ENCODE peak calls at places on chromosomes 7 and 10, in nine cellular contexts. One of them, this sample, is unnamed.

GRCh38 chr7:104207348-104207730 is 474 bp downstream of the ORC5 start:
- DNase-seq in globus pallidus: no peak
- DNase-seq in Right ventricle myocardium superior: no peak
- DNase-seq in NCI-H2081: no peak
- DNase-seq in RWPE1: peak
- DNase-seq in brain pericyte: no peak
- DNase-seq in stimulated activated CD4-positive, alpha-beta T cell treated with anti-CD3 and anti-CD28 coated beads, Interleukin-1b, Interleukin-23, amount 100 ng/mL, for 4 hours: peak
- DNase-seq in retinal pigment epithelial cell: no peak
- DNase-seq in stimulated activated naive CD4-positive, alpha-beta T cell: no peak
- DNase-seq in this sample: no peak

GRCh38 chr10:11546581-11546980 is 64.9 kb downstream of the USP6NL start:
- DNase-seq in globus pallidus: no peak
- DNase-seq in Right ventricle myocardium superior: no peak
- DNase-seq in NCI-H2081: no peak
- DNase-seq in RWPE1: no peak
- DNase-seq in brain pericyte: no peak
- DNase-seq in stimulated activated CD4-positive, alpha-beta T cell treated with anti-CD3 and anti-CD28 coated beads, Interleukin-1b, Interleukin-23, amount 100 ng/mL, for 4 hours: no peak
- DNase-seq in retinal pigment epithelial cell: no peak
- DNase-seq in stimulated activated naive CD4-positive, alpha-beta T cell: no peak
- DNase-seq in this sample: no peak

GRCh38 chr10:118504044-118504944 is 91.2 kb downstream of the PRLHR start:
- DNase-seq in globus pallidus: no peak
- DNase-seq in Right ventricle myocardium superior: no peak
- DNase-seq in NCI-H2081: no peak
- DNase-seq in RWPE1: peak
- DNase-seq in brain pericyte: no peak
- DNase-seq in stimulated activated CD4-positive, alpha-beta T cell treated with anti-CD3 and anti-CD28 coated beads, Interleukin-1b, Interleukin-23, amount 100 ng/mL, for 4 hours: no peak
- DNase-seq in retinal pigment epithelial cell: no peak
- DNase-seq in stimulated activated naive CD4-positive, alpha-beta T cell: no peak
- DNase-seq in this sample: no peak

GRCh38 chr10:26357203-26357602 is 80.9 kb upstream of the APBB1IP start:
- DNase-seq in globus pallidus: no peak
- DNase-seq in Right ventricle myocardium superior: no peak
- DNase-seq in NCI-H2081: no peak
- DNase-seq in RWPE1: no peak
- DNase-seq in brain pericyte: no peak
- DNase-seq in stimulated activated CD4-positive, alpha-beta T cell treated with anti-CD3 and anti-CD28 coated beads, Interleukin-1b, Interleukin-23, amount 100 ng/mL, for 4 hours: no peak
- DNase-seq in retinal pigment epithelial cell: no peak
- DNase-seq in stimulated activated naive CD4-positive, alpha-beta T cell: no peak
- DNase-seq in this sample: no peak

GRCh38 chr10:130227883-130228282 is 91.7 kb downstream of the GLRX3 start:
- DNase-seq in globus pallidus: no peak
- DNase-seq in Right ventricle myocardium superior: no peak
- DNase-seq in NCI-H2081: no peak
- DNase-seq in RWPE1: no peak
- DNase-seq in brain pericyte: no peak
- DNase-seq in stimulated activated CD4-positive, alpha-beta T cell treated with anti-CD3 and anti-CD28 coated beads, Interleukin-1b, Interleukin-23, amount 100 ng/mL, for 4 hours: no peak
- DNase-seq in retinal pigment epithelial cell: no peak
- DNase-seq in stimulated activated naive CD4-positive, alpha-beta T cell: no peak
- DNase-seq in this sample: no peak

GRCh38 chr7:94431620-94432295 is 37.1 kb downstream of the COL1A2 start:
- DNase-seq in globus pallidus: no peak
- DNase-seq in Right ventricle myocardium superior: no peak
- DNase-seq in NCI-H2081: no peak
- DNase-seq in RWPE1: no peak
- DNase-seq in brain pericyte: no peak
- DNase-seq in stimulated activated CD4-positive, alpha-beta T cell treated with anti-CD3 and anti-CD28 coated beads, Interleukin-1b, Interleukin-23, amount 100 ng/mL, for 4 hours: no peak
- DNase-seq in retinal pigment epithelial cell: no peak
- DNase-seq in stimulated activated naive CD4-positive, alpha-beta T cell: no peak
- DNase-seq in this sample: no peak

GRCh38 chr10:101018118-101018599 is 12.8 kb downstream of the PDZD7 start:
- DNase-seq in globus pallidus: no peak
- DNase-seq in Right ventricle myocardium superior: no peak
- DNase-seq in NCI-H2081: no peak
- DNase-seq in RWPE1: no peak
- DNase-seq in brain pericyte: no peak
- DNase-seq in stimulated activated CD4-positive, alpha-beta T cell treated with anti-CD3 and anti-CD28 coated beads, Interleukin-1b, Interleukin-23, amount 100 ng/mL, for 4 hours: no peak
- DNase-seq in retinal pigment epithelial cell: no peak
- DNase-seq in stimulated activated naive CD4-positive, alpha-beta T cell: no peak
- DNase-seq in this sample: no peak

GRCh38 chr7:18345641-18346234 is 149.8 kb upstream of the HDAC9 start:
- DNase-seq in globus pallidus: peak
- DNase-seq in Right ventricle myocardium superior: no peak
- DNase-seq in NCI-H2081: peak
- DNase-seq in RWPE1: peak
- DNase-seq in brain pericyte: no peak
- DNase-seq in stimulated activated CD4-positive, alpha-beta T cell treated with anti-CD3 and anti-CD28 coated beads, Interleukin-1b, Interleukin-23, amount 100 ng/mL, for 4 hours: no peak
- DNase-seq in retinal pigment epithelial cell: no peak
- DNase-seq in stimulated activated naive CD4-positive, alpha-beta T cell: peak
- DNase-seq in this sample: no peak

GRCh38 chr10:127715782-127716378 is 21.1 kb upstream of the FOXI2 start:
- DNase-seq in globus pallidus: peak
- DNase-seq in Right ventricle myocardium superior: no peak
- DNase-seq in NCI-H2081: no peak
- DNase-seq in RWPE1: peak
- DNase-seq in brain pericyte: no peak
- DNase-seq in stimulated activated CD4-positive, alpha-beta T cell treated with anti-CD3 and anti-CD28 coated beads, Interleukin-1b, Interleukin-23, amount 100 ng/mL, for 4 hours: no peak
- DNase-seq in retinal pigment epithelial cell: no peak
- DNase-seq in stimulated activated naive CD4-positive, alpha-beta T cell: peak
- DNase-seq in this sample: no peak

GRCh38 chr10:22271786-22272185 is 44.4 kb upstream of the COMMD3 start:
- DNase-seq in globus pallidus: no peak
- DNase-seq in Right ventricle myocardium superior: no peak
- DNase-seq in NCI-H2081: no peak
- DNase-seq in RWPE1: no peak
- DNase-seq in brain pericyte: no peak
- DNase-seq in stimulated activated CD4-positive, alpha-beta T cell treated with anti-CD3 and anti-CD28 coated beads, Interleukin-1b, Interleukin-23, amount 100 ng/mL, for 4 hours: no peak
- DNase-seq in retinal pigment epithelial cell: no peak
- DNase-seq in stimulated activated naive CD4-positive, alpha-beta T cell: no peak
- DNase-seq in this sample: no peak

GRCh38 chr7:29652611-29653010 is 89.0 kb downstream of the PRR15 start:
- DNase-seq in globus pallidus: no peak
- DNase-seq in Right ventricle myocardium superior: no peak
- DNase-seq in NCI-H2081: no peak
- DNase-seq in RWPE1: no peak
- DNase-seq in brain pericyte: no peak
- DNase-seq in stimulated activated CD4-positive, alpha-beta T cell treated with anti-CD3 and anti-CD28 coated beads, Interleukin-1b, Interleukin-23, amount 100 ng/mL, for 4 hours: no peak
- DNase-seq in retinal pigment epithelial cell: no peak
- DNase-seq in stimulated activated naive CD4-positive, alpha-beta T cell: no peak
- DNase-seq in this sample: no peak

GRCh38 chr10:21173964-21174669 is 277.0 kb upstream of the NEBL start:
- DNase-seq in globus pallidus: no peak
- DNase-seq in Right ventricle myocardium superior: peak
- DNase-seq in NCI-H2081: peak
- DNase-seq in RWPE1: peak
- DNase-seq in brain pericyte: no peak
- DNase-seq in stimulated activated CD4-positive, alpha-beta T cell treated with anti-CD3 and anti-CD28 coated beads, Interleukin-1b, Interleukin-23, amount 100 ng/mL, for 4 hours: peak
- DNase-seq in retinal pigment epithelial cell: no peak
- DNase-seq in stimulated activated naive CD4-positive, alpha-beta T cell: no peak
- DNase-seq in this sample: peak

GRCh38 chr10:11639861-11640764 is 28.7 kb upstream of the USP6NL start:
- DNase-seq in globus pallidus: no peak
- DNase-seq in Right ventricle myocardium superior: no peak
- DNase-seq in NCI-H2081: no peak
- DNase-seq in RWPE1: no peak
- DNase-seq in brain pericyte: no peak
- DNase-seq in stimulated activated CD4-positive, alpha-beta T cell treated with anti-CD3 and anti-CD28 coated beads, Interleukin-1b, Interleukin-23, amount 100 ng/mL, for 4 hours: no peak
- DNase-seq in retinal pigment epithelial cell: peak
- DNase-seq in stimulated activated naive CD4-positive, alpha-beta T cell: no peak
- DNase-seq in this sample: no peak

GRCh38 chr7:84058311-84059076 is 136.1 kb downstream of the SEMA3A start:
- DNase-seq in globus pallidus: no peak
- DNase-seq in Right ventricle myocardium superior: no peak
- DNase-seq in NCI-H2081: no peak
- DNase-seq in RWPE1: peak
- DNase-seq in brain pericyte: no peak
- DNase-seq in stimulated activated CD4-positive, alpha-beta T cell treated with anti-CD3 and anti-CD28 coated beads, Interleukin-1b, Interleukin-23, amount 100 ng/mL, for 4 hours: no peak
- DNase-seq in retinal pigment epithelial cell: no peak
- DNase-seq in stimulated activated naive CD4-positive, alpha-beta T cell: no peak
- DNase-seq in this sample: no peak

GRCh38 chr7:108149119-108149518 is 19.0 kb upstream of the LAMB4 start:
- DNase-seq in globus pallidus: no peak
- DNase-seq in Right ventricle myocardium superior: no peak
- DNase-seq in NCI-H2081: no peak
- DNase-seq in RWPE1: no peak
- DNase-seq in brain pericyte: no peak
- DNase-seq in stimulated activated CD4-positive, alpha-beta T cell treated with anti-CD3 and anti-CD28 coated beads, Interleukin-1b, Interleukin-23, amount 100 ng/mL, for 4 hours: no peak
- DNase-seq in retinal pigment epithelial cell: no peak
- DNase-seq in stimulated activated naive CD4-positive, alpha-beta T cell: no peak
- DNase-seq in this sample: no peak

GRCh38 chr7:44634839-44635591 is 28.6 kb downstream of the OGDH start:
- DNase-seq in globus pallidus: peak
- DNase-seq in Right ventricle myocardium superior: peak
- DNase-seq in NCI-H2081: no peak
- DNase-seq in RWPE1: no peak
- DNase-seq in brain pericyte: no peak
- DNase-seq in stimulated activated CD4-positive, alpha-beta T cell treated with anti-CD3 and anti-CD28 coated beads, Interleukin-1b, Interleukin-23, amount 100 ng/mL, for 4 hours: no peak
- DNase-seq in retinal pigment epithelial cell: no peak
- DNase-seq in stimulated activated naive CD4-positive, alpha-beta T cell: no peak
- DNase-seq in this sample: no peak

GRCh38 chr7:28754027-28754426 is 204.1 kb downstream of the TRIL start:
- DNase-seq in globus pallidus: peak
- DNase-seq in Right ventricle myocardium superior: no peak
- DNase-seq in NCI-H2081: no peak
- DNase-seq in RWPE1: no peak
- DNase-seq in brain pericyte: no peak
- DNase-seq in stimulated activated CD4-positive, alpha-beta T cell treated with anti-CD3 and anti-CD28 coated beads, Interleukin-1b, Interleukin-23, amount 100 ng/mL, for 4 hours: no peak
- DNase-seq in retinal pigment epithelial cell: no peak
- DNase-seq in stimulated activated naive CD4-positive, alpha-beta T cell: no peak
- DNase-seq in this sample: peak

GRCh38 chr7:143811-144453 is 48.4 kb upstream of the FAM20C start:
- DNase-seq in globus pallidus: no peak
- DNase-seq in Right ventricle myocardium superior: no peak
- DNase-seq in NCI-H2081: no peak
- DNase-seq in RWPE1: no peak
- DNase-seq in brain pericyte: no peak
- DNase-seq in stimulated activated CD4-positive, alpha-beta T cell treated with anti-CD3 and anti-CD28 coated beads, Interleukin-1b, Interleukin-23, amount 100 ng/mL, for 4 hours: no peak
- DNase-seq in retinal pigment epithelial cell: no peak
- DNase-seq in stimulated activated naive CD4-positive, alpha-beta T cell: no peak
- DNase-seq in this sample: no peak

GRCh38 chr10:121975295-121976086 is 474 bp upstream of the NSMCE4A start:
- DNase-seq in globus pallidus: no peak
- DNase-seq in Right ventricle myocardium superior: no peak
- DNase-seq in NCI-H2081: no peak
- DNase-seq in RWPE1: no peak
- DNase-seq in brain pericyte: no peak
- DNase-seq in stimulated activated CD4-positive, alpha-beta T cell treated with anti-CD3 and anti-CD28 coated beads, Interleukin-1b, Interleukin-23, amount 100 ng/mL, for 4 hours: no peak
- DNase-seq in retinal pigment epithelial cell: no peak
- DNase-seq in stimulated activated naive CD4-positive, alpha-beta T cell: no peak
- DNase-seq in this sample: no peak

GRCh38 chr7:116500071-116500853 is 724 bp downstream of the CAV2 start:
- DNase-seq in globus pallidus: no peak
- DNase-seq in Right ventricle myocardium superior: peak
- DNase-seq in NCI-H2081: no peak
- DNase-seq in RWPE1: peak
- DNase-seq in brain pericyte: no peak
- DNase-seq in stimulated activated CD4-positive, alpha-beta T cell treated with anti-CD3 and anti-CD28 coated beads, Interleukin-1b, Interleukin-23, amount 100 ng/mL, for 4 hours: no peak
- DNase-seq in retinal pigment epithelial cell: no peak
- DNase-seq in stimulated activated naive CD4-positive, alpha-beta T cell: no peak
- DNase-seq in this sample: no peak

GRCh38 chr7:155728116-155728515 is 83.7 kb downstream of the RBM33 start:
- DNase-seq in globus pallidus: no peak
- DNase-seq in Right ventricle myocardium superior: no peak
- DNase-seq in NCI-H2081: no peak
- DNase-seq in RWPE1: no peak
- DNase-seq in brain pericyte: no peak
- DNase-seq in stimulated activated CD4-positive, alpha-beta T cell treated with anti-CD3 and anti-CD28 coated beads, Interleukin-1b, Interleukin-23, amount 100 ng/mL, for 4 hours: no peak
- DNase-seq in retinal pigment epithelial cell: no peak
- DNase-seq in stimulated activated naive CD4-positive, alpha-beta T cell: no peak
- DNase-seq in this sample: no peak

GRCh38 chr7:8327199-8327598 is 65.2 kb upstream of the ICA1 start:
- DNase-seq in globus pallidus: no peak
- DNase-seq in Right ventricle myocardium superior: no peak
- DNase-seq in NCI-H2081: no peak
- DNase-seq in RWPE1: no peak
- DNase-seq in brain pericyte: no peak
- DNase-seq in stimulated activated CD4-positive, alpha-beta T cell treated with anti-CD3 and anti-CD28 coated beads, Interleukin-1b, Interleukin-23, amount 100 ng/mL, for 4 hours: no peak
- DNase-seq in retinal pigment epithelial cell: no peak
- DNase-seq in stimulated activated naive CD4-positive, alpha-beta T cell: no peak
- DNase-seq in this sample: no peak

GRCh38 chr7:68613897-68614296 is 984.4 kb upstream of the AUTS2 start:
- DNase-seq in globus pallidus: no peak
- DNase-seq in Right ventricle myocardium superior: no peak
- DNase-seq in NCI-H2081: no peak
- DNase-seq in RWPE1: no peak
- DNase-seq in brain pericyte: no peak
- DNase-seq in stimulated activated CD4-positive, alpha-beta T cell treated with anti-CD3 and anti-CD28 coated beads, Interleukin-1b, Interleukin-23, amount 100 ng/mL, for 4 hours: no peak
- DNase-seq in retinal pigment epithelial cell: peak
- DNase-seq in stimulated activated naive CD4-positive, alpha-beta T cell: no peak
- DNase-seq in this sample: no peak

GRCh38 chr7:2394566-2395082 is 8.8 kb upstream of the CHST12 start:
- DNase-seq in globus pallidus: no peak
- DNase-seq in Right ventricle myocardium superior: no peak
- DNase-seq in NCI-H2081: no peak
- DNase-seq in RWPE1: no peak
- DNase-seq in brain pericyte: no peak
- DNase-seq in stimulated activated CD4-positive, alpha-beta T cell treated with anti-CD3 and anti-CD28 coated beads, Interleukin-1b, Interleukin-23, amount 100 ng/mL, for 4 hours: no peak
- DNase-seq in retinal pigment epithelial cell: no peak
- DNase-seq in stimulated activated naive CD4-positive, alpha-beta T cell: no peak
- DNase-seq in this sample: no peak

GRCh38 chr7:87448427-87448826 is 27.1 kb downstream of the ABCB4 start:
- DNase-seq in globus pallidus: no peak
- DNase-seq in Right ventricle myocardium superior: no peak
- DNase-seq in NCI-H2081: peak
- DNase-seq in RWPE1: no peak
- DNase-seq in brain pericyte: no peak
- DNase-seq in stimulated activated CD4-positive, alpha-beta T cell treated with anti-CD3 and anti-CD28 coated beads, Interleukin-1b, Interleukin-23, amount 100 ng/mL, for 4 hours: no peak
- DNase-seq in retinal pigment epithelial cell: no peak
- DNase-seq in stimulated activated naive CD4-positive, alpha-beta T cell: no peak
- DNase-seq in this sample: no peak

GRCh38 chr7:152709307-152710133 is 33.6 kb upstream of the XRCC2 start:
- DNase-seq in globus pallidus: no peak
- DNase-seq in Right ventricle myocardium superior: no peak
- DNase-seq in NCI-H2081: no peak
- DNase-seq in RWPE1: no peak
- DNase-seq in brain pericyte: no peak
- DNase-seq in stimulated activated CD4-positive, alpha-beta T cell treated with anti-CD3 and anti-CD28 coated beads, Interleukin-1b, Interleukin-23, amount 100 ng/mL, for 4 hours: no peak
- DNase-seq in retinal pigment epithelial cell: peak
- DNase-seq in stimulated activated naive CD4-positive, alpha-beta T cell: no peak
- DNase-seq in this sample: no peak

GRCh38 chr10:7533657-7534479 is 123.0 kb upstream of the SFMBT2 start:
- DNase-seq in globus pallidus: no peak
- DNase-seq in Right ventricle myocardium superior: no peak
- DNase-seq in NCI-H2081: no peak
- DNase-seq in RWPE1: no peak
- DNase-seq in brain pericyte: no peak
- DNase-seq in stimulated activated CD4-positive, alpha-beta T cell treated with anti-CD3 and anti-CD28 coated beads, Interleukin-1b, Interleukin-23, amount 100 ng/mL, for 4 hours: no peak
- DNase-seq in retinal pigment epithelial cell: no peak
- DNase-seq in stimulated activated naive CD4-positive, alpha-beta T cell: no peak
- DNase-seq in this sample: no peak

GRCh38 chr10:114279289-114279688 is 40.2 kb downstream of the VWA2 start:
- DNase-seq in globus pallidus: no peak
- DNase-seq in Right ventricle myocardium superior: no peak
- DNase-seq in NCI-H2081: no peak
- DNase-seq in RWPE1: no peak
- DNase-seq in brain pericyte: no peak
- DNase-seq in stimulated activated CD4-positive, alpha-beta T cell treated with anti-CD3 and anti-CD28 coated beads, Interleukin-1b, Interleukin-23, amount 100 ng/mL, for 4 hours: no peak
- DNase-seq in retinal pigment epithelial cell: no peak
- DNase-seq in stimulated activated naive CD4-positive, alpha-beta T cell: no peak
- DNase-seq in this sample: no peak

GRCh38 chr10:70124415-70124814 is 8.2 kb downstream of the AIFM2 start:
- DNase-seq in globus pallidus: no peak
- DNase-seq in Right ventricle myocardium superior: no peak
- DNase-seq in NCI-H2081: no peak
- DNase-seq in RWPE1: no peak
- DNase-seq in brain pericyte: no peak
- DNase-seq in stimulated activated CD4-positive, alpha-beta T cell treated with anti-CD3 and anti-CD28 coated beads, Interleukin-1b, Interleukin-23, amount 100 ng/mL, for 4 hours: no peak
- DNase-seq in retinal pigment epithelial cell: no peak
- DNase-seq in stimulated activated naive CD4-positive, alpha-beta T cell: no peak
- DNase-seq in this sample: no peak

GRCh38 chr7:16826061-16826460 is 21.3 kb upstream of the AGR2 start:
- DNase-seq in globus pallidus: no peak
- DNase-seq in Right ventricle myocardium superior: no peak
- DNase-seq in NCI-H2081: no peak
- DNase-seq in RWPE1: no peak
- DNase-seq in brain pericyte: no peak
- DNase-seq in stimulated activated CD4-positive, alpha-beta T cell treated with anti-CD3 and anti-CD28 coated beads, Interleukin-1b, Interleukin-23, amount 100 ng/mL, for 4 hours: no peak
- DNase-seq in retinal pigment epithelial cell: no peak
- DNase-seq in stimulated activated naive CD4-positive, alpha-beta T cell: no peak
- DNase-seq in this sample: no peak

GRCh38 chr7:140889645-140890044 is 35.1 kb downstream of the BRAF start:
- DNase-seq in globus pallidus: no peak
- DNase-seq in Right ventricle myocardium superior: no peak
- DNase-seq in NCI-H2081: no peak
- DNase-seq in RWPE1: no peak
- DNase-seq in brain pericyte: no peak
- DNase-seq in stimulated activated CD4-positive, alpha-beta T cell treated with anti-CD3 and anti-CD28 coated beads, Interleukin-1b, Interleukin-23, amount 100 ng/mL, for 4 hours: no peak
- DNase-seq in retinal pigment epithelial cell: no peak
- DNase-seq in stimulated activated naive CD4-positive, alpha-beta T cell: no peak
- DNase-seq in this sample: no peak